ENCODE peak calls at places on chromosomes 5 and 9, in six cellular contexts. A is SK-N-SH; E is CD4-positive, alpha-beta T cell; O is nephron progenitor cell; Q is epithelial cell of esophagus; S is HCT116. B is an unnamed sample.

GRCh38 chr5:178114325-178115135 is 1.2 kb downstream of the N4BP3 start:
- DNase-seq in A (no peak), E (peak), O (peak), Q (no peak), S (no peak), B (no peak)

GRCh38 chr5:174423538-174423937 is 300.8 kb upstream of the MSX2 start:
- DNase-seq in A (no peak), E (no peak), O (no peak), Q (no peak), S (no peak), B (no peak)

GRCh38 chr5:43042176-43042625 is 2.1 kb upstream of the ANXA2R start:
- DNase-seq in A (peak), E (peak), O (peak), Q (peak), S (peak), B (peak)

GRCh38 chr5:161544350-161544765 is 2.2 kb downstream of the GABRB2 start:
- DNase-seq in A (peak), E (no peak), O (peak), Q (peak), S (peak), B (no peak)

GRCh38 chr9:37466037-37466709 is 923 bp upstream of the ZBTB5 start:
- DNase-seq in A (peak), E (no peak), O (peak), Q (peak), S (peak), B (peak)

GRCh38 chr9:134442486-134443168 is 116.4 kb downstream of the RXRA start:
- DNase-seq in A (peak), E (no peak), O (no peak), Q (peak), S (no peak), B (no peak)

GRCh38 chr5:164204338-164204946 is 699.0 kb downstream of the MAT2B start:
- DNase-seq in A (no peak), E (no peak), O (no peak), Q (peak), S (no peak), B (no peak)

GRCh38 chr9:33445941-33446506 is 1.4 kb downstream of the AQP3 start:
- DNase-seq in A (no peak), E (no peak), O (no peak), Q (no peak), S (no peak), B (no peak)

GRCh38 chr5:10567181-10567591 is 3.3 kb downstream of the ANKRD33B start:
- DNase-seq in A (no peak), E (no peak), O (no peak), Q (no peak), S (no peak), B (peak)

GRCh38 chr5:31364881-31365636 is 166.8 kb downstream of the DROSHA start:
- DNase-seq in A (no peak), E (no peak), O (no peak), Q (no peak), S (no peak), B (no peak)

GRCh38 chr9:98906273-98907040 is 37.2 kb upstream of the COL15A1 start:
- DNase-seq in A (no peak), E (no peak), O (no peak), Q (no peak), S (no peak), B (no peak)

GRCh38 chr9:98570663-98571440 is 137.9 kb downstream of the GABBR2 start:
- DNase-seq in A (no peak), E (no peak), O (no peak), Q (no peak), S (no peak), B (no peak)

GRCh38 chr9:17019398-17019797 is 115.4 kb upstream of the CNTLN start:
- DNase-seq in A (no peak), E (no peak), O (no peak), Q (no peak), S (no peak), B (no peak)

DNA sequence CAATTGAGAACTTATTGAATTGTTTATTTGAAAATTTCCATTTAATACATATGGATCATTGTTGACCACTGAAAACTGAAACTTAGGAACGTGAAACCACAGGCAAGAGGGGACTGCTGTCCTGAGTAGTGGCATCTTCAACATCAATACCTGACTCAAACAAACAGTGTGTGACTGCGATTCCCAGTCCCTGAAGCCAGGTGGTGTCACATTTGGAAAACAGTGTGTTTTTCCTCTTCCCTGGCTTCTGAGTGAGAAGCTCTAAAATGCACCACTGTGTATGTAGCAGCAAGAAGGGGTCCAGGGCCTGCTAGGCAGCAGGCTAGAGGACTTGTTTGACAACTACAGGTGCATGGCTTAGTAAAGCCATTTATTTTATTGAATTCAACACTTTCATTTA is 10.8 kb downstream of the GAPT start:
- DNase-seq in A (no peak), E (no peak), O (no peak), Q (no peak), S (no peak), B (no peak)
- TF ChIP-seq CTCF in A (no peak), E (no peak), O (no peak), Q (peak), S (peak), B (no peak)

GRCh38 chr9:109231593-109231992 is 64.5 kb upstream of the FRRS1L start:
- DNase-seq in A (no peak), E (no peak), O (no peak), Q (peak), S (no peak), B (no peak)
- TF ChIP-seq CTCF in A (no peak), E (no peak), O (no peak), Q (no peak), S (no peak), B (no peak)

DNA sequence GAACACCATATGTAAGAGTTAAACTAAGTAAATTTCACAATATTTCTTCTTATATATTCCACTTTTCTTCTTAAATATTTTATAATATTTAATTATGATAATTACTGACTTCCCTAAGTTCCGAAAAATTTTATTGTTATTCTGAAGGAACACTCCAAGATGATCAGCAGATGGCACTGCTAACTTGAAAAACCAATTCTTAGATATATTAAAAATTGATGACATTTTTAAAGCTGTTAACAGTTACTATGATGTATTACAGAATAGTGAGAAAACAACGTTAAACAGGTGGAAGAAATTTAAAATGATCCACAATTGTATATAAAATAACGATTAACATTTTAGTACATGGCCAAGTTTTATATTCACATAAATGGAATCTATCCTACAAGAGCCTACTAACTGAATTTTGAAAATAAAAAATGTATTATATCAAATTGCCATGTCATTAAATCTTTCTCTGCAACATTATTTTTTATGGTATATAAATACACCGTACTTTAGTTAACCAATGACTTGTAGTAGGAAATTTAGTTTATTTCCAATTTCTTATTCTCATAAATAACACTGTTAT is 30.1 kb upstream of the MUSK start:
- DNase-seq in A (no peak), E (no peak), O (no peak), Q (peak), S (no peak), B (no peak)
- TF ChIP-seq CTCF in A (peak), E (no peak), O (no peak), Q (peak), S (peak), B (peak)

GRCh38 chr5:180082633-180083420 is 11.3 kb upstream of the RNF130 start:
- DNase-seq in A (no peak), E (no peak), O (no peak), Q (no peak), S (no peak), B (no peak)

GRCh38 chr5:180081481-180081880 is 9.9 kb upstream of the RNF130 start:
- DNase-seq in A (no peak), E (no peak), O (no peak), Q (no peak), S (no peak), B (no peak)

GRCh38 chr5:180084638-180085561 is 13.3 kb upstream of the RNF130 start:
- DNase-seq in A (peak), E (no peak), O (no peak), Q (peak), S (no peak), B (no peak)

GRCh38 chr5:180085837-180086236 is 14.3 kb upstream of the RNF130 start:
- DNase-seq in A (no peak), E (no peak), O (no peak), Q (no peak), S (no peak), B (no peak)

DNA sequence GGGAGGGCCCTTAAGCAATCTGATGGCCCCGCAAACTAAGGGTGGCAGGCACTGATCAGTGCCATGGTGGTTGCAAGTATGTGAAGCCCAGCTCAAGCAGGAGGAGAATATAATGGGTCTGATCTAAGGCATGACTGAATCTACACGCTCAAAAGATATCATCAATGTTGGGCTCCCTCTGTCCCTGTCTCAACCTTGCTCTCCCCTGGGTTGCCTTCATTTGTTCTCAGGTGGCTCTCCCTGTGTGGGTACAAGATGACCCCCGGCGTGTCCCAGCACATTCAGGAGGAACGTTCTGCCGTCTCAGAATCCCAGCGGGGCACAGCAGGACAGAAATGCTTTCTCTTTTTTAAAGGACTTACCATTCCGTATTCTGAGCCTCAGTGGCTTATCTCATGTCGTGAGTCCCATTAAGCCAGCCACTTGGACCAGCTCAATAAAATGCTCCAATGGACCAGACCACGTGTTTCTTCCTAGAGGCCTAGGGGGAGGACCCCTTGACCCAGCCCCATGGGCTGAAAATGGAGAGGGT is 12.0 kb upstream of the RNF130 start:
- DNase-seq in A (no peak), E (no peak), O (no peak), Q (no peak), S (no peak), B (no peak)
- TF ChIP-seq CTCF in A (no peak), E (no peak), O (no peak), Q (no peak), S (no peak), B (no peak)

GRCh38 chr5:6287136-6287535 is 91.2 kb downstream of the MED10 start:
- DNase-seq in A (no peak), E (no peak), O (no peak), Q (no peak), S (no peak), B (no peak)
- TF ChIP-seq CTCF in A (no peak), E (no peak), O (no peak), Q (no peak), S (no peak), B (no peak)

B was measured in coronary artery.